ENCODE peak calls at places on chromosomes 1 and 21, in nine cellular contexts. One of them, this sample, is unnamed.

GRCh38 chr1:153919879-153920852 is 2.6 kb downstream of the GATAD2B start:
- DNase-seq in C1 segment of cervical spinal cord: no peak
- DNase-seq in ACHN: peak; percentile 9
- DNase-seq in activated CD4-positive, CD25-positive, alpha-beta regulatory T cell: no peak
- DNase-seq in AML-193: peak; percentile 65
- DNase-seq in GM13977: no peak
- DNase-seq in immature natural killer cell: peak; percentile 51
- DNase-seq in HS-5: no peak
- DNase-seq in activated naive CD8-positive, alpha-beta T cell treated with anti-CD3 and anti-CD28 coated beads, Interleukin-2, amount 50 U/mL, for 24 hours: no peak
- DNase-seq in this sample: no peak

GRCh38 chr1:179082308-179083030 is 599 bp downstream of the TOR3A start:
- DNase-seq in activated CD4-positive, CD25-positive, alpha-beta regulatory T cell: peak; percentile 13
- DNase-seq in C1 segment of cervical spinal cord: peak; percentile 49
- DNase-seq in activated naive CD8-positive, alpha-beta T cell treated with anti-CD3 and anti-CD28 coated beads, Interleukin-2, amount 50 U/mL, for 24 hours: peak; percentile 33
- DNase-seq in GM13977: peak; percentile 48
- DNase-seq in ACHN: peak; percentile 38
- DNase-seq in immature natural killer cell: peak; percentile 38
- DNase-seq in AML-193: no peak
- DNase-seq in HS-5: no peak
- DNase-seq in this sample: no peak

GRCh38 chr1:114154963-114155322 is 1.3 kb upstream of the SYT6 start:
- DNase-seq in immature natural killer cell: peak; percentile 34
- DNase-seq in activated CD4-positive, CD25-positive, alpha-beta regulatory T cell: no peak
- DNase-seq in GM13977: no peak
- DNase-seq in ACHN: no peak
- DNase-seq in AML-193: no peak
- DNase-seq in C1 segment of cervical spinal cord: no peak
- DNase-seq in HS-5: no peak
- DNase-seq in activated naive CD8-positive, alpha-beta T cell treated with anti-CD3 and anti-CD28 coated beads, Interleukin-2, amount 50 U/mL, for 24 hours: peak; percentile 11
- DNase-seq in this sample: no peak

GRCh38 chr1:13702425-13703127 is 2.6 kb downstream of the PRDM2 start:
- DNase-seq in GM13977: peak; percentile 84
- DNase-seq in HS-5: no peak
- DNase-seq in AML-193: no peak
- DNase-seq in activated CD4-positive, CD25-positive, alpha-beta regulatory T cell: peak; percentile 32
- DNase-seq in immature natural killer cell: peak; percentile 59
- DNase-seq in ACHN: no peak
- DNase-seq in activated naive CD8-positive, alpha-beta T cell treated with anti-CD3 and anti-CD28 coated beads, Interleukin-2, amount 50 U/mL, for 24 hours: peak; percentile 59
- DNase-seq in C1 segment of cervical spinal cord: no peak
- DNase-seq in this sample: no peak

GRCh38 chr1:29597861-29598260 is 361.5 kb downstream of the PTPRU start:
- DNase-seq in HS-5: no peak
- DNase-seq in GM13977: no peak
- DNase-seq in AML-193: no peak
- DNase-seq in immature natural killer cell: no peak
- DNase-seq in C1 segment of cervical spinal cord: no peak
- DNase-seq in activated naive CD8-positive, alpha-beta T cell treated with anti-CD3 and anti-CD28 coated beads, Interleukin-2, amount 50 U/mL, for 24 hours: no peak
- DNase-seq in activated CD4-positive, CD25-positive, alpha-beta regulatory T cell: no peak
- DNase-seq in ACHN: no peak
- DNase-seq in this sample: no peak

GRCh38 chr1:156945881-156946661 is 25.6 kb downstream of the LRRC71 start:
- DNase-seq in AML-193: no peak
- DNase-seq in HS-5: no peak
- DNase-seq in activated CD4-positive, CD25-positive, alpha-beta regulatory T cell: no peak
- DNase-seq in immature natural killer cell: no peak
- DNase-seq in activated naive CD8-positive, alpha-beta T cell treated with anti-CD3 and anti-CD28 coated beads, Interleukin-2, amount 50 U/mL, for 24 hours: no peak
- DNase-seq in ACHN: no peak
- DNase-seq in GM13977: no peak
- DNase-seq in C1 segment of cervical spinal cord: no peak
- DNase-seq in this sample: no peak

GRCh38 chr1:244918422-244919319 is 54.3 kb upstream of the HNRNPU start:
- DNase-seq in ACHN: peak; percentile 22
- DNase-seq in activated CD4-positive, CD25-positive, alpha-beta regulatory T cell: peak; percentile 36
- DNase-seq in GM13977: peak; percentile 77
- DNase-seq in HS-5: no peak
- DNase-seq in C1 segment of cervical spinal cord: peak; percentile 20
- DNase-seq in immature natural killer cell: peak; percentile 75
- DNase-seq in activated naive CD8-positive, alpha-beta T cell treated with anti-CD3 and anti-CD28 coated beads, Interleukin-2, amount 50 U/mL, for 24 hours: peak; percentile 58
- DNase-seq in AML-193: peak; percentile 37
- DNase-seq in this sample: peak; percentile 6

GRCh38 chr21:44969965-44970755 is 30.3 kb downstream of the SLX9 start:
- DNase-seq in AML-193: no peak
- DNase-seq in C1 segment of cervical spinal cord: no peak
- DNase-seq in GM13977: no peak
- DNase-seq in immature natural killer cell: peak; percentile 55
- DNase-seq in HS-5: no peak
- DNase-seq in activated CD4-positive, CD25-positive, alpha-beta regulatory T cell: no peak
- DNase-seq in ACHN: no peak
- DNase-seq in activated naive CD8-positive, alpha-beta T cell treated with anti-CD3 and anti-CD28 coated beads, Interleukin-2, amount 50 U/mL, for 24 hours: no peak
- DNase-seq in this sample: no peak

GRCh38 chr21:25862596-25862995 is 127.8 kb downstream of the GABPA start:
- DNase-seq in ACHN: peak; percentile 49
- DNase-seq in GM13977: peak; percentile 43
- DNase-seq in HS-5: no peak
- DNase-seq in AML-193: peak; percentile 32
- DNase-seq in activated naive CD8-positive, alpha-beta T cell treated with anti-CD3 and anti-CD28 coated beads, Interleukin-2, amount 50 U/mL, for 24 hours: peak; percentile 6
- DNase-seq in immature natural killer cell: peak; percentile 6
- DNase-seq in C1 segment of cervical spinal cord: no peak
- DNase-seq in activated CD4-positive, CD25-positive, alpha-beta regulatory T cell: no peak
- DNase-seq in this sample: no peak

GRCh38 chr1:30305061-30305460 is 418.3 kb downstream of the MATN1 start:
- DNase-seq in activated naive CD8-positive, alpha-beta T cell treated with anti-CD3 and anti-CD28 coated beads, Interleukin-2, amount 50 U/mL, for 24 hours: no peak
- DNase-seq in ACHN: no peak
- DNase-seq in C1 segment of cervical spinal cord: no peak
- DNase-seq in activated CD4-positive, CD25-positive, alpha-beta regulatory T cell: no peak
- DNase-seq in HS-5: no peak
- DNase-seq in AML-193: no peak
- DNase-seq in immature natural killer cell: no peak
- DNase-seq in GM13977: no peak
- DNase-seq in this sample: no peak

GRCh38 chr1:36900128-36900527 is 134.2 kb downstream of the GRIK3 start:
- DNase-seq in HS-5: no peak
- DNase-seq in ACHN: no peak
- DNase-seq in GM13977: no peak
- DNase-seq in activated naive CD8-positive, alpha-beta T cell treated with anti-CD3 and anti-CD28 coated beads, Interleukin-2, amount 50 U/mL, for 24 hours: no peak
- DNase-seq in AML-193: no peak
- DNase-seq in immature natural killer cell: no peak
- DNase-seq in C1 segment of cervical spinal cord: no peak
- DNase-seq in activated CD4-positive, CD25-positive, alpha-beta regulatory T cell: no peak
- DNase-seq in this sample: no peak

GRCh38 chr1:182707116-182707515 is 22.7 kb upstream of the RGS8 start:
- DNase-seq in immature natural killer cell: no peak
- DNase-seq in HS-5: no peak
- DNase-seq in AML-193: no peak
- DNase-seq in C1 segment of cervical spinal cord: peak; percentile 52
- DNase-seq in GM13977: no peak
- DNase-seq in ACHN: no peak
- DNase-seq in activated naive CD8-positive, alpha-beta T cell treated with anti-CD3 and anti-CD28 coated beads, Interleukin-2, amount 50 U/mL, for 24 hours: no peak
- DNase-seq in activated CD4-positive, CD25-positive, alpha-beta regulatory T cell: no peak
- DNase-seq in this sample: no peak

GRCh38 chr1:60972841-60973364 is 109.5 kb upstream of the NFIA start:
- DNase-seq in AML-193: no peak
- DNase-seq in HS-5: peak; percentile 68
- DNase-seq in ACHN: peak; percentile 20
- DNase-seq in C1 segment of cervical spinal cord: no peak
- DNase-seq in activated CD4-positive, CD25-positive, alpha-beta regulatory T cell: no peak
- DNase-seq in immature natural killer cell: no peak
- DNase-seq in GM13977: no peak
- DNase-seq in activated naive CD8-positive, alpha-beta T cell treated with anti-CD3 and anti-CD28 coated beads, Interleukin-2, amount 50 U/mL, for 24 hours: no peak
- DNase-seq in this sample: no peak

GRCh38 chr1:111948209-111949131 is 41.0 kb downstream of the KCND3 start:
- DNase-seq in C1 segment of cervical spinal cord: peak; percentile 16
- DNase-seq in activated naive CD8-positive, alpha-beta T cell treated with anti-CD3 and anti-CD28 coated beads, Interleukin-2, amount 50 U/mL, for 24 hours: no peak
- DNase-seq in immature natural killer cell: no peak
- DNase-seq in HS-5: no peak
- DNase-seq in ACHN: peak; percentile 19
- DNase-seq in activated CD4-positive, CD25-positive, alpha-beta regulatory T cell: no peak
- DNase-seq in GM13977: no peak
- DNase-seq in AML-193: no peak
- DNase-seq in this sample: no peak

GRCh38 chr1:18012686-18013085 is 94.9 kb upstream of the IGSF21 start:
- DNase-seq in immature natural killer cell: no peak
- DNase-seq in AML-193: no peak
- DNase-seq in GM13977: no peak
- DNase-seq in activated naive CD8-positive, alpha-beta T cell treated with anti-CD3 and anti-CD28 coated beads, Interleukin-2, amount 50 U/mL, for 24 hours: no peak
- DNase-seq in C1 segment of cervical spinal cord: no peak
- DNase-seq in ACHN: no peak
- DNase-seq in activated CD4-positive, CD25-positive, alpha-beta regulatory T cell: no peak
- DNase-seq in HS-5: no peak
- DNase-seq in this sample: no peak

GRCh38 chr1:14715771-14716170 is 117.3 kb downstream of the KAZN start:
- DNase-seq in immature natural killer cell: no peak
- DNase-seq in activated naive CD8-positive, alpha-beta T cell treated with anti-CD3 and anti-CD28 coated beads, Interleukin-2, amount 50 U/mL, for 24 hours: no peak
- DNase-seq in HS-5: no peak
- DNase-seq in GM13977: no peak
- DNase-seq in AML-193: no peak
- DNase-seq in activated CD4-positive, CD25-positive, alpha-beta regulatory T cell: no peak
- DNase-seq in C1 segment of cervical spinal cord: no peak
- DNase-seq in ACHN: no peak
- DNase-seq in this sample: no peak

GRCh38 chr1:178126790-178127189 is 32.9 kb downstream of the RASAL2 start:
- DNase-seq in activated CD4-positive, CD25-positive, alpha-beta regulatory T cell: no peak
- DNase-seq in activated naive CD8-positive, alpha-beta T cell treated with anti-CD3 and anti-CD28 coated beads, Interleukin-2, amount 50 U/mL, for 24 hours: no peak
- DNase-seq in ACHN: peak; percentile 91
- DNase-seq in HS-5: peak; percentile 87
- DNase-seq in immature natural killer cell: no peak
- DNase-seq in C1 segment of cervical spinal cord: no peak
- DNase-seq in GM13977: no peak
- DNase-seq in AML-193: no peak
- DNase-seq in this sample: no peak

GRCh38 chr21:39633770-39634181 is 21.0 kb downstream of the B3GALT5 start:
- DNase-seq in AML-193: no peak
- DNase-seq in ACHN: peak; percentile 93
- DNase-seq in immature natural killer cell: no peak
- DNase-seq in activated CD4-positive, CD25-positive, alpha-beta regulatory T cell: no peak
- DNase-seq in GM13977: no peak
- DNase-seq in activated naive CD8-positive, alpha-beta T cell treated with anti-CD3 and anti-CD28 coated beads, Interleukin-2, amount 50 U/mL, for 24 hours: no peak
- DNase-seq in C1 segment of cervical spinal cord: no peak
- DNase-seq in HS-5: peak; percentile 93
- DNase-seq in this sample: no peak

GRCh38 chr1:194394676-194395075 is 1208.3 kb upstream of the B3GALT2 start:
- DNase-seq in ACHN: no peak
- DNase-seq in GM13977: no peak
- DNase-seq in activated CD4-positive, CD25-positive, alpha-beta regulatory T cell: no peak
- DNase-seq in immature natural killer cell: no peak
- DNase-seq in C1 segment of cervical spinal cord: no peak
- DNase-seq in activated naive CD8-positive, alpha-beta T cell treated with anti-CD3 and anti-CD28 coated beads, Interleukin-2, amount 50 U/mL, for 24 hours: no peak
- DNase-seq in AML-193: no peak
- DNase-seq in HS-5: no peak
- DNase-seq in this sample: no peak

GRCh38 chr1:242454262-242455051 is 70.0 kb downstream of the PLD5 start:
- DNase-seq in AML-193: no peak
- DNase-seq in activated naive CD8-positive, alpha-beta T cell treated with anti-CD3 and anti-CD28 coated beads, Interleukin-2, amount 50 U/mL, for 24 hours: no peak
- DNase-seq in C1 segment of cervical spinal cord: peak; percentile 4
- DNase-seq in HS-5: no peak
- DNase-seq in activated CD4-positive, CD25-positive, alpha-beta regulatory T cell: no peak
- DNase-seq in immature natural killer cell: no peak
- DNase-seq in ACHN: peak; percentile 54
- DNase-seq in GM13977: peak; percentile 28
- DNase-seq in this sample: no peak

GRCh38 chr21:44771896-44772525 is 29.6 kb downstream of the UBE2G2 start:
- DNase-seq in AML-193: no peak
- DNase-seq in activated naive CD8-positive, alpha-beta T cell treated with anti-CD3 and anti-CD28 coated beads, Interleukin-2, amount 50 U/mL, for 24 hours: no peak
- DNase-seq in C1 segment of cervical spinal cord: no peak
- DNase-seq in activated CD4-positive, CD25-positive, alpha-beta regulatory T cell: no peak
- DNase-seq in immature natural killer cell: no peak
- DNase-seq in ACHN: no peak
- DNase-seq in HS-5: no peak
- DNase-seq in GM13977: no peak
- DNase-seq in this sample: no peak

GRCh38 chr1:64320470-64320869 is 117.0 kb downstream of the UBE2U start:
- DNase-seq in ACHN: no peak
- DNase-seq in AML-193: peak; percentile 77
- DNase-seq in activated naive CD8-positive, alpha-beta T cell treated with anti-CD3 and anti-CD28 coated beads, Interleukin-2, amount 50 U/mL, for 24 hours: no peak
- DNase-seq in GM13977: no peak
- DNase-seq in activated CD4-positive, CD25-positive, alpha-beta regulatory T cell: no peak
- DNase-seq in immature natural killer cell: no peak
- DNase-seq in C1 segment of cervical spinal cord: no peak
- DNase-seq in HS-5: peak; percentile 28
- DNase-seq in this sample: no peak

GRCh38 chr21:45898781-45899180 is 82.8 kb upstream of the COL6A1 start:
- DNase-seq in ACHN: no peak
- DNase-seq in C1 segment of cervical spinal cord: no peak
- DNase-seq in GM13977: no peak
- DNase-seq in activated naive CD8-positive, alpha-beta T cell treated with anti-CD3 and anti-CD28 coated beads, Interleukin-2, amount 50 U/mL, for 24 hours: no peak
- DNase-seq in immature natural killer cell: no peak
- DNase-seq in HS-5: no peak
- DNase-seq in activated CD4-positive, CD25-positive, alpha-beta regulatory T cell: no peak
- DNase-seq in AML-193: no peak
- DNase-seq in this sample: no peak

GRCh38 chr1:147245586-147246021 is 3.1 kb downstream of the CHD1L start:
- DNase-seq in immature natural killer cell: no peak
- DNase-seq in activated CD4-positive, CD25-positive, alpha-beta regulatory T cell: no peak
- DNase-seq in C1 segment of cervical spinal cord: no peak
- DNase-seq in HS-5: no peak
- DNase-seq in activated naive CD8-positive, alpha-beta T cell treated with anti-CD3 and anti-CD28 coated beads, Interleukin-2, amount 50 U/mL, for 24 hours: peak; percentile 12
- DNase-seq in GM13977: no peak
- DNase-seq in AML-193: peak; percentile 49
- DNase-seq in ACHN: no peak
- DNase-seq in this sample: no peak

GRCh38 chr21:43917515-43918384 is 52.7 kb downstream of the AGPAT3 start:
- DNase-seq in C1 segment of cervical spinal cord: no peak
- DNase-seq in ACHN: no peak
- DNase-seq in activated CD4-positive, CD25-positive, alpha-beta regulatory T cell: no peak
- DNase-seq in AML-193: no peak
- DNase-seq in immature natural killer cell: peak; percentile 48
- DNase-seq in activated naive CD8-positive, alpha-beta T cell treated with anti-CD3 and anti-CD28 coated beads, Interleukin-2, amount 50 U/mL, for 24 hours: peak; percentile 35
- DNase-seq in HS-5: no peak
- DNase-seq in GM13977: no peak
- DNase-seq in this sample: no peak